ENCODE peak calls at places on chromosomes 5 and 9, in nine cellular contexts. U is tibial nerve; P is fibroblast of pulmonary artery; C is HL-60; Y is fibroblast of lung; T is CD8-positive, alpha-beta T cell; L is choroid plexus epithelial cell; X is lung; J is PC-3. G is an unnamed sample.

GRCh38 chr5:132747064-132747692 is at the start of gene CCNI2:
- DNase-seq in C (no peak), T (peak), Y (no peak), U (no peak), P (no peak), J (no peak), X (no peak), L (no peak), G (no peak)

GRCh38 chr9:73167614-73168013 is 15.9 kb downstream of the ANXA1 start:
- DNase-seq in X (no peak), Y (no peak), U (no peak), L (no peak), P (no peak), J (no peak), C (no peak), T (no peak), G (no peak)

GRCh38 chr5:52915176-52915875 is 73.8 kb upstream of the ITGA2 start:
- DNase-seq in J (peak), Y (peak), P (peak), L (peak), U (no peak), T (peak), C (peak), X (peak), G (peak)

GRCh38 chr9:91048739-91049138 is 247.1 kb downstream of the SYK start:
- DNase-seq in C (no peak), L (no peak), U (no peak), X (no peak), T (no peak), J (no peak), P (no peak), Y (no peak), G (no peak)

GRCh38 chr5:170306381-170306790 is 8.8 kb upstream of the LCP2 start:
- DNase-seq in T (no peak), P (peak), C (no peak), J (no peak), Y (peak), X (no peak), U (peak), L (peak), G (peak)

GRCh38 chr9:127977877-127978647 is 2.7 kb downstream of the EEIG1 start:
- DNase-seq in P (peak), T (no peak), Y (peak), L (peak), X (peak), U (peak), C (no peak), J (peak), G (peak)

GRCh38 chr9:106228861-106229260 is 534.5 kb downstream of the TMEM38B start:
- DNase-seq in U (no peak), T (no peak), X (no peak), Y (no peak), L (no peak), J (no peak), P (no peak), C (no peak), G (no peak)

GRCh38 chr9:31597977-31598376 is 786.5 kb upstream of the ACO1 start:
- DNase-seq in J (peak), Y (no peak), T (no peak), C (no peak), L (peak), P (no peak), U (no peak), X (no peak), G (peak)

GRCh38 chr9:109520475-109521132 is 22.5 kb upstream of the PTPN3 start:
- DNase-seq in X (peak), T (no peak), Y (peak), J (peak), C (peak), L (peak), P (peak), U (peak), G (peak)

GRCh38 chr9:86082870-86083269 is 16.5 kb downstream of the GOLM1 start:
- DNase-seq in Y (no peak), C (no peak), T (no peak), U (no peak), L (peak), X (no peak), J (no peak), P (no peak), G (peak)

GRCh38 chr9:112582371-112582770 is 95.7 kb downstream of the KIAA1958 start:
- DNase-seq in Y (no peak), J (no peak), X (no peak), P (no peak), T (no peak), U (no peak), L (no peak), C (no peak), G (no peak)

GRCh38 chr5:56139978-56140562 is 93.1 kb downstream of the ANKRD55 start:
- DNase-seq in P (no peak), J (no peak), X (no peak), C (no peak), T (no peak), L (no peak), Y (no peak), U (no peak), G (no peak)

GRCh38 chr5:337565-338130 is 16.1 kb downstream of the AHRR start:
- DNase-seq in C (no peak), U (no peak), L (peak), X (no peak), P (peak), Y (peak), T (no peak), J (peak), G (peak)

DNA sequence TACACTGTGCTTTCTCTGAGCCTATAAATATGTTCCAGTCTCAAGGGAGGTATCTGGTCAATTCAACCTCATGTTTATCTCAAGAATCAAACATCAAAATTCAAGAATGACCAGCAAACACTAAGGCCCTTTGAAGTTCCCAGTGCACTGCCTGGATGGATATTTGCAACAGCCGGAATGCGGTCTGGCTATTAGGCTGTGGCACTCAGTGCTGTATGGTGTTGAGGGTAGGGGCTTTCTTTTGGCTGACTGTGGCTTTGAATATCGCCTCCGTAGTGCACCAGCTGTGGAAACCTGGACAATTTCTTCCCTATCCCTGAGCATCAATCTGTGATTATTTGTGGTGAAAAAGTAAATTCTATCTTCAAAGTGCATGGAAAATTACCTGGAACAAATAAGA is 220.4 kb downstream of the BRINP1 start:
- DNase-seq in T (no peak), P (no peak), C (no peak), L (no peak), J (no peak), X (no peak), Y (no peak), U (no peak), G (no peak)
- H3K4me3 ChIP-seq in T (no peak), P (no peak), C (no peak), L (no peak), J (no peak), X (no peak), Y (no peak), U (no peak), G (no peak)

GRCh38 chr5:138972836-138973235 is 97.7 kb upstream of the LRRTM2 start:
- DNase-seq in L (no peak), Y (no peak), C (no peak), J (no peak), T (no peak), P (no peak), U (no peak), X (no peak), G (no peak)
- TF ChIP-seq CTCF in L (no peak), Y (no peak), C (no peak), J (no peak), T (no peak), P (no peak), U (no peak), X (no peak), G (no peak)

GRCh38 chr5:88833371-88834107 is 49.4 kb downstream of the MEF2C start:
- DNase-seq in T (peak), J (no peak), U (no peak), L (peak), C (no peak), P (peak), Y (peak), X (no peak), G (peak)
- H3K4me3 ChIP-seq in T (no peak), J (no peak), U (no peak), L (peak), C (no peak), P (peak), Y (no peak), X (no peak), G (no peak)

GRCh38 chr5:134917070-134917831 is 12.3 kb downstream of the PCBD2 start:
- DNase-seq in C (no peak), L (no peak), T (no peak), U (no peak), P (no peak), X (no peak), Y (no peak), J (peak), G (no peak)
- TF ChIP-seq CTCF in C (no peak), L (peak), T (no peak), U (no peak), P (peak), X (no peak), Y (peak), J (peak), G (peak)

G was measured in astrocyte of the spinal cord.